ENCODE peak calls at places on chromosomes 7 and 10, in eight cellular contexts. One of them, this sample, is unnamed.

GRCh38 chr10:133128126-133129081 is 31.6 kb upstream of the KNDC1 start:
- DNase-seq in fibroblast of lung: no peak
- DNase-seq in WTC11: no peak
- DNase-seq in A549: no peak
- DNase-seq in tibial artery: no peak
- DNase-seq in fibroblast of pulmonary artery: no peak
- DNase-seq in PC-3: no peak
- DNase-seq in adrenal gland: peak; percentile 4
- DNase-seq in this sample: no peak

GRCh38 chr7:128027485-128027980 is 3.7 kb downstream of the LRRC4 start:
- DNase-seq in PC-3: peak; percentile 55
- DNase-seq in tibial artery: no peak
- DNase-seq in adrenal gland: no peak
- DNase-seq in fibroblast of lung: no peak
- DNase-seq in WTC11: no peak
- DNase-seq in fibroblast of pulmonary artery: no peak
- DNase-seq in A549: no peak
- DNase-seq in this sample: no peak

GRCh38 chr7:43584200-43584586 is 1.3 kb downstream of the STK17A start:
- DNase-seq in fibroblast of pulmonary artery: peak; percentile 85
- DNase-seq in adrenal gland: peak; percentile 58
- DNase-seq in PC-3: peak; percentile 61
- DNase-seq in fibroblast of lung: peak; percentile 87
- DNase-seq in WTC11: no peak
- DNase-seq in tibial artery: no peak
- DNase-seq in A549: peak; percentile 58
- DNase-seq in this sample: peak; percentile 62

GRCh38 chr10:67772894-67773511 is 65.0 kb downstream of the DNAJC12 start:
- DNase-seq in adrenal gland: no peak
- DNase-seq in fibroblast of lung: peak; percentile 20
- DNase-seq in WTC11: no peak
- DNase-seq in tibial artery: no peak
- DNase-seq in A549: no peak
- DNase-seq in fibroblast of pulmonary artery: no peak
- DNase-seq in PC-3: peak; percentile 38
- DNase-seq in this sample: peak; percentile 28

GRCh38 chr10:33279276-33279675 is 55.2 kb downstream of the NRP1 start:
- DNase-seq in fibroblast of pulmonary artery: peak; percentile 45
- DNase-seq in tibial artery: no peak
- DNase-seq in PC-3: no peak
- DNase-seq in fibroblast of lung: no peak
- DNase-seq in A549: no peak
- DNase-seq in WTC11: no peak
- DNase-seq in adrenal gland: no peak
- DNase-seq in this sample: peak; percentile 21

GRCh38 chr7:129779602-129780256 is 168.2 kb downstream of the NRF1 start:
- DNase-seq in A549: no peak
- DNase-seq in adrenal gland: no peak
- DNase-seq in WTC11: no peak
- DNase-seq in tibial artery: no peak
- DNase-seq in PC-3: peak; percentile 46
- DNase-seq in fibroblast of pulmonary artery: no peak
- DNase-seq in fibroblast of lung: no peak
- DNase-seq in this sample: no peak

GRCh38 chr10:974038-974784 is 14.0 kb upstream of the GTPBP4 start:
- DNase-seq in PC-3: no peak
- DNase-seq in A549: peak; percentile 36
- DNase-seq in WTC11: no peak
- DNase-seq in fibroblast of pulmonary artery: no peak
- DNase-seq in fibroblast of lung: no peak
- DNase-seq in tibial artery: no peak
- DNase-seq in adrenal gland: no peak
- DNase-seq in this sample: no peak

GRCh38 chr7:140863867-140864266 is 60.9 kb downstream of the BRAF start:
- DNase-seq in PC-3: no peak
- DNase-seq in adrenal gland: no peak
- DNase-seq in WTC11: no peak
- DNase-seq in tibial artery: no peak
- DNase-seq in fibroblast of pulmonary artery: no peak
- DNase-seq in fibroblast of lung: no peak
- DNase-seq in A549: no peak
- DNase-seq in this sample: no peak

GRCh38 chr7:95205821-95206220 is 118.5 kb downstream of the PON1 start:
- DNase-seq in adrenal gland: no peak
- DNase-seq in WTC11: no peak
- DNase-seq in tibial artery: no peak
- DNase-seq in A549: peak; percentile 9
- DNase-seq in fibroblast of pulmonary artery: peak; percentile 65
- DNase-seq in PC-3: peak; percentile 73
- DNase-seq in fibroblast of lung: peak; percentile 44
- DNase-seq in this sample: peak; percentile 30

GRCh38 chr10:131849591-131850489 is 51.0 kb upstream of the PPP2R2D start:
- DNase-seq in WTC11: no peak
- DNase-seq in PC-3: no peak
- DNase-seq in fibroblast of lung: no peak
- DNase-seq in fibroblast of pulmonary artery: no peak
- DNase-seq in adrenal gland: peak; percentile 11
- DNase-seq in A549: no peak
- DNase-seq in tibial artery: peak; percentile 14
- DNase-seq in this sample: no peak

GRCh38 chr7:85415743-85416142 is 228.9 kb upstream of the SEMA3D start:
- DNase-seq in PC-3: no peak
- DNase-seq in A549: no peak
- DNase-seq in WTC11: no peak
- DNase-seq in fibroblast of lung: no peak
- DNase-seq in adrenal gland: no peak
- DNase-seq in tibial artery: no peak
- DNase-seq in fibroblast of pulmonary artery: no peak
- DNase-seq in this sample: no peak

GRCh38 chr7:47181609-47182264 is 400.2 kb downstream of the TNS3 start:
- DNase-seq in fibroblast of pulmonary artery: no peak
- DNase-seq in adrenal gland: no peak
- DNase-seq in fibroblast of lung: no peak
- DNase-seq in A549: no peak
- DNase-seq in tibial artery: no peak
- DNase-seq in PC-3: no peak
- DNase-seq in WTC11: no peak
- DNase-seq in this sample: no peak

GRCh38 chr7:140275069-140275961 is 98.5 kb upstream of the KDM7A start:
- DNase-seq in adrenal gland: no peak
- DNase-seq in PC-3: no peak
- DNase-seq in fibroblast of pulmonary artery: peak; percentile 46
- DNase-seq in A549: no peak
- DNase-seq in tibial artery: peak; percentile 29
- DNase-seq in fibroblast of lung: peak; percentile 8
- DNase-seq in WTC11: no peak
- DNase-seq in this sample: no peak

GRCh38 chr7:148135106-148135505 is 455.5 kb upstream of the C7orf33 start:
- DNase-seq in PC-3: peak; percentile 42
- DNase-seq in fibroblast of lung: peak; percentile 4
- DNase-seq in tibial artery: no peak
- DNase-seq in A549: no peak
- DNase-seq in adrenal gland: no peak
- DNase-seq in WTC11: no peak
- DNase-seq in fibroblast of pulmonary artery: peak; percentile 23
- DNase-seq in this sample: no peak

GRCh38 chr7:44333971-44334733 is 8.8 kb upstream of the CAMK2B start:
- DNase-seq in tibial artery: no peak
- DNase-seq in WTC11: no peak
- DNase-seq in fibroblast of pulmonary artery: peak; percentile 19
- DNase-seq in PC-3: no peak
- DNase-seq in fibroblast of lung: no peak
- DNase-seq in adrenal gland: no peak
- DNase-seq in A549: no peak
- DNase-seq in this sample: no peak

GRCh38 chr10:132141526-132142395 is 45.0 kb upstream of the DPYSL4 start:
- DNase-seq in fibroblast of lung: no peak
- DNase-seq in tibial artery: no peak
- DNase-seq in PC-3: no peak
- DNase-seq in adrenal gland: no peak
- DNase-seq in A549: no peak
- DNase-seq in WTC11: peak; percentile 10
- DNase-seq in fibroblast of pulmonary artery: no peak
- DNase-seq in this sample: no peak

GRCh38 chr7:45052011-45052410 is 36.8 kb downstream of the NACAD start:
- DNase-seq in fibroblast of pulmonary artery: no peak
- DNase-seq in A549: no peak
- DNase-seq in PC-3: no peak
- DNase-seq in fibroblast of lung: no peak
- DNase-seq in tibial artery: no peak
- DNase-seq in WTC11: no peak
- DNase-seq in adrenal gland: no peak
- DNase-seq in this sample: no peak

DNA sequence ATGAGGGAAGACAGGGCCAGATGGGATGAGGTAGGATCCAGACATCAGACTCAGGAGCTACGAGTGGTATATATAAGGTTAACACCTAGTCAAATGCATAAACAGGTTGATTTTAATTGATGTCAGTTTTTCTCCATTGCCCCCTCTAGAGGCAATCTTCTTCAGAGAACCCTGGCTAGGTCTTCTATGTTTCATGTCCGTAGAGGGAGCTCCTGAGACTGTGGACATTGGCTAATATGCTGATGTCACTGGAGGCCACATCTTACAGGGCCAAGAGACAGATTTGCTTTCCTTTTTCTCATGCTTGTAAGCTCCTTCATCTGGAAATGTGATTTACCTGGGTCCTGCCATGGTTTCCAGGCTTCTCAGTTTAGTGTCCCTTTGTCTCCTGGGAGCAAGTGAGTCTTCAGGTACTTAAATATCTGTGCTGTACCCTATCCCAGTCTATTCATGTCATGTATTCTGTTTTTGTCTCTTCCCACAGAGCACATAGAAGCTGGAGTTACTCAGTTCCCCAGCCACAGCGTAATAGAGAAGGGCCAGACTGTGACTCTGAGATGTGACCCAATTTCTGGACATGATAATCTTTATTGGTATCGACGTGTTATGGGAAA is 161.6 kb upstream of the PRSS1 start:
- DNase-seq in fibroblast of pulmonary artery: peak; percentile 83
- DNase-seq in adrenal gland: peak; percentile 22
- DNase-seq in PC-3: peak; percentile 82
- DNase-seq in tibial artery: no peak
- DNase-seq in WTC11: no peak
- DNase-seq in A549: peak; percentile 85
- DNase-seq in fibroblast of lung: peak; percentile 75
- DNase-seq in this sample: peak; percentile 81
- TF ChIP-seq CTCF in fibroblast of pulmonary artery: peak; percentile 91
- TF ChIP-seq CTCF in adrenal gland: no peak
- TF ChIP-seq CTCF in PC-3: peak; percentile 96
- TF ChIP-seq CTCF in tibial artery: no peak
- TF ChIP-seq CTCF in WTC11: no peak
- TF ChIP-seq CTCF in A549: peak; percentile 86
- TF ChIP-seq CTCF in fibroblast of lung: peak; percentile 76
- TF ChIP-seq CTCF in this sample: peak; percentile 83

GRCh38 chr10:97333351-97333600 is 1.3 kb downstream of the FRAT2 start:
- DNase-seq in WTC11: peak; percentile 46
- DNase-seq in A549: peak; percentile 47
- DNase-seq in fibroblast of pulmonary artery: peak; percentile 51
- DNase-seq in tibial artery: no peak
- DNase-seq in adrenal gland: no peak
- DNase-seq in PC-3: no peak
- DNase-seq in fibroblast of lung: peak; percentile 55
- DNase-seq in this sample: peak; percentile 20

GRCh38 chr10:97331304-97331703 is 3.2 kb downstream of the FRAT2 start:
- DNase-seq in fibroblast of pulmonary artery: no peak
- DNase-seq in adrenal gland: no peak
- DNase-seq in fibroblast of lung: no peak
- DNase-seq in PC-3: no peak
- DNase-seq in tibial artery: no peak
- DNase-seq in A549: no peak
- DNase-seq in WTC11: peak; percentile 24
- DNase-seq in this sample: no peak

GRCh38 chr10:97334370-97335175 is at the start of gene FRAT2:
- DNase-seq in PC-3: peak; percentile 78
- DNase-seq in WTC11: peak; percentile 93
- DNase-seq in fibroblast of pulmonary artery: peak; percentile 94
- DNase-seq in tibial artery: peak; percentile 90
- DNase-seq in adrenal gland: peak; percentile 92
- DNase-seq in fibroblast of lung: peak; percentile 94
- DNase-seq in A549: peak; percentile 96
- DNase-seq in this sample: peak; percentile 80

GRCh38 chr10:97333601-97334369 is 744 bp downstream of the FRAT2 start:
- DNase-seq in fibroblast of pulmonary artery: peak; percentile 53
- DNase-seq in fibroblast of lung: peak; percentile 49
- DNase-seq in WTC11: peak; percentile 36
- DNase-seq in adrenal gland: peak; percentile 56
- DNase-seq in A549: peak; percentile 54
- DNase-seq in tibial artery: peak; percentile 36
- DNase-seq in PC-3: peak; percentile 47
- DNase-seq in this sample: peak; percentile 29

GRCh38 chr10:97332586-97333350 is 1.8 kb downstream of the FRAT2 start:
- DNase-seq in tibial artery: peak; percentile 50
- DNase-seq in fibroblast of pulmonary artery: peak; percentile 85
- DNase-seq in PC-3: peak; percentile 75
- DNase-seq in WTC11: peak; percentile 34
- DNase-seq in A549: peak; percentile 43
- DNase-seq in fibroblast of lung: peak; percentile 89
- DNase-seq in adrenal gland: peak; percentile 78
- DNase-seq in this sample: peak; percentile 85
- TF ChIP-seq CTCF in tibial artery: no peak
- TF ChIP-seq CTCF in fibroblast of pulmonary artery: peak; percentile 54
- TF ChIP-seq CTCF in PC-3: peak; percentile 44
- TF ChIP-seq CTCF in WTC11: no peak
- TF ChIP-seq CTCF in A549: no peak
- TF ChIP-seq CTCF in fibroblast of lung: peak; percentile 64
- TF ChIP-seq CTCF in adrenal gland: peak; percentile 14
- TF ChIP-seq CTCF in this sample: peak; percentile 43

DNA sequence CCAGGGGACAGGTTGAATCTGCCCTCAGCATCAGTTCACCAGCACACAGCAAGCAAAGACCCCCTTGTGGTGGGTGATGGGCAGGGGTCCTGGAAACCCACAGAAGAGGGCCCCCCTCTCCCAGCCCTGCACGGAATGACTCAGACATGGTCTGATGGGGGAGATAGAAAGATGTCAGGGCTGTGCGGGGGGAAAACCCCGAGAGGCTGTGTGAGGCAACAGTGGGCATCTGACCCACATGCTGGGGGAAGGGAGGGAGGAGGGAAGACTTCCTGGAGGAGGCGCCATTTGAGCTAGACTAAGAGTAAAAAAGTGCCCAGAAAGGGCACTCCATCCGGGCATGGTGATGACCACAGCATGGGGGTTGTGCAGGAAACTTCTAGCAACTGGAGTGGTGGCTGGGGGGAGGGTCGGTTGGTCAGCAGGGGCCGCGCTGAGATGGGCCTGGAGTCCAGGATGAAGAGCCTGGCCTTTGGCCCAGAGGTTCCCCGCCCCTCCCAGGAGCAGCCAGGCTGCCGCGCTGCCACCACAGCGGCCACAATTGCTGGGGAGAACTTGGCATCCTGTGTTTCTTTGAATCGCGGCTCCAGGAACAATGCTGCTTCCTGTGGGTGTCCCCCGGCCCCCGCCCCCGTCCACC is 2.5 kb downstream of the LFNG start:
- DNase-seq in WTC11: no peak
- DNase-seq in adrenal gland: no peak
- DNase-seq in A549: peak; percentile 51
- DNase-seq in tibial artery: no peak
- DNase-seq in fibroblast of lung: no peak
- DNase-seq in fibroblast of pulmonary artery: peak; percentile 44
- DNase-seq in PC-3: peak; percentile 32
- DNase-seq in this sample: peak; percentile 38
- TF ChIP-seq CTCF in WTC11: no peak
- TF ChIP-seq CTCF in adrenal gland: no peak
- TF ChIP-seq CTCF in A549: no peak
- TF ChIP-seq CTCF in tibial artery: no peak
- TF ChIP-seq CTCF in fibroblast of lung: no peak
- TF ChIP-seq CTCF in fibroblast of pulmonary artery: no peak
- TF ChIP-seq CTCF in PC-3: peak; percentile 21
- TF ChIP-seq CTCF in this sample: peak; percentile 45

GRCh38 chr10:113679463-113680171 is at the start of gene CASP7:
- DNase-seq in PC-3: peak; percentile 72
- DNase-seq in fibroblast of pulmonary artery: peak; percentile 74
- DNase-seq in adrenal gland: peak; percentile 82
- DNase-seq in A549: peak; percentile 88
- DNase-seq in WTC11: peak; percentile 84
- DNase-seq in tibial artery: peak; percentile 57
- DNase-seq in fibroblast of lung: peak; percentile 82
- DNase-seq in this sample: peak; percentile 70
- TF ChIP-seq CTCF in PC-3: no peak
- TF ChIP-seq CTCF in fibroblast of pulmonary artery: no peak
- TF ChIP-seq CTCF in adrenal gland: no peak
- TF ChIP-seq CTCF in A549: peak; percentile 31
- TF ChIP-seq CTCF in WTC11: peak; percentile 30
- TF ChIP-seq CTCF in tibial artery: no peak
- TF ChIP-seq CTCF in fibroblast of lung: no peak
- TF ChIP-seq CTCF in this sample: no peak